ENCODE peak calls at places on chromosomes 11 and 22, in nine cellular contexts. One of them, this sample, is unnamed.

GRCh38 chr22:27880778-27881394 is 38.2 kb downstream of the PITPNB start:
- DNase-seq in prostate gland: peak
- DNase-seq in spleen: no peak
- DNase-seq in HepG2: peak
- DNase-seq in esophagus muscularis mucosa: no peak
- DNase-seq in GM12878: no peak
- DNase-seq in transverse colon: no peak
- DNase-seq in stomach: no peak
- DNase-seq in K562: no peak
- DNase-seq in this sample: no peak

GRCh38 chr11:68181719-68182451 is 31.2 kb downstream of the KMT5B start:
- DNase-seq in transverse colon: no peak
- DNase-seq in prostate gland: no peak
- DNase-seq in GM12878: no peak
- DNase-seq in esophagus muscularis mucosa: no peak
- DNase-seq in HepG2: no peak
- DNase-seq in K562: no peak
- DNase-seq in spleen: no peak
- DNase-seq in stomach: no peak
- DNase-seq in this sample: no peak

GRCh38 chr11:30987819-30988218 is 381.7 kb downstream of the DCDC1 start:
- DNase-seq in prostate gland: no peak
- DNase-seq in esophagus muscularis mucosa: no peak
- DNase-seq in K562: no peak
- DNase-seq in stomach: no peak
- DNase-seq in GM12878: no peak
- DNase-seq in transverse colon: no peak
- DNase-seq in spleen: no peak
- DNase-seq in HepG2: no peak
- DNase-seq in this sample: no peak

GRCh38 chr11:76885390-76886097 is 24.8 kb downstream of the ACER3 start:
- DNase-seq in stomach: no peak
- DNase-seq in HepG2: no peak
- DNase-seq in GM12878: no peak
- DNase-seq in esophagus muscularis mucosa: no peak
- DNase-seq in K562: no peak
- DNase-seq in spleen: no peak
- DNase-seq in prostate gland: no peak
- DNase-seq in transverse colon: no peak
- DNase-seq in this sample: no peak

GRCh38 chr11:119179983-119180382 is 5.3 kb upstream of the NHERF4 start:
- DNase-seq in spleen: no peak
- DNase-seq in esophagus muscularis mucosa: no peak
- DNase-seq in GM12878: no peak
- DNase-seq in stomach: no peak
- DNase-seq in transverse colon: no peak
- DNase-seq in HepG2: no peak
- DNase-seq in prostate gland: no peak
- DNase-seq in K562: no peak
- DNase-seq in this sample: no peak

GRCh38 chr11:65849771-65850216 is 8.2 kb downstream of the CFL1 start:
- DNase-seq in prostate gland: no peak
- DNase-seq in spleen: no peak
- DNase-seq in stomach: no peak
- DNase-seq in esophagus muscularis mucosa: no peak
- DNase-seq in transverse colon: no peak
- DNase-seq in HepG2: no peak
- DNase-seq in K562: peak
- DNase-seq in GM12878: no peak
- DNase-seq in this sample: no peak

GRCh38 chr11:69027704-69028372 is 14.8 kb upstream of the MRGPRF start:
- DNase-seq in esophagus muscularis mucosa: no peak
- DNase-seq in stomach: no peak
- DNase-seq in spleen: no peak
- DNase-seq in HepG2: peak
- DNase-seq in prostate gland: no peak
- DNase-seq in transverse colon: no peak
- DNase-seq in GM12878: no peak
- DNase-seq in K562: no peak
- DNase-seq in this sample: no peak

GRCh38 chr11:66466225-66467033 is at the start of gene PELI3:
- DNase-seq in GM12878: peak
- DNase-seq in spleen: peak
- DNase-seq in stomach: peak
- DNase-seq in HepG2: peak
- DNase-seq in prostate gland: peak
- DNase-seq in transverse colon: peak
- DNase-seq in esophagus muscularis mucosa: peak
- DNase-seq in K562: peak
- DNase-seq in this sample: peak

DNA sequence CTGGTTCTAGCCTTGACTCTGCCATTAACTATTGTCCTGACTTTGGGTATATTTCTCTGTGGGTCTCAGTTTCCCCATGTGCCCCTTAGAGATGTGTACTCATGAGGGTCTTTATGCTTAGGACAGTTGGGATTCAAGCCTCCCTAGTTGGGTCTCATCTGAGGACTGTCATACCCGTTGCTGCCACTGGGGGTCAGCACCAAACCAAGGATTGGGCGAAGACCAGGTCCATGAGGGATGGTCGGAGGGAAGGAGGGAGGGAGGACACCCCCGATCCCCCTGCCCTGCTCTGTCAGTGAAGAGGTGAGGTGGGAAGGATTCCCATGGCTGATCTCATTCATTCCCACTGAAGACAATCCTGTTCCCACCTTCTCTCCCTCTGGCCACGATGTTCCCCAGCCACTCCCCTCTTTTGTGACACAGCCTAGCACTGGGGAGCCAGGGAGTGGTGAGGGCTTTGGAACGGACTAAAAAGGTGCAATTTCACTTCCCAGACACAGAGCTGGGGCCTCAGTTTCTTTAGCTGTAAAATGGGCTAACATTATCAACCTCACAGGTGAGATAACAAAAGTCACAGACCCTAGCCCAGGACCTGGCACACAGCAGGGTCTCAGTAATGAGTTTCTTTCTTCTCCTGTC is 12.4 kb upstream of the KLHL35 start:
- DNase-seq in stomach: peak
- DNase-seq in prostate gland: peak
- DNase-seq in K562: peak
- DNase-seq in GM12878: peak
- DNase-seq in spleen: peak
- DNase-seq in transverse colon: peak
- DNase-seq in HepG2: peak
- DNase-seq in esophagus muscularis mucosa: peak
- DNase-seq in this sample: peak
- TF ChIP-seq POLR2A in stomach: no peak
- TF ChIP-seq POLR2A in prostate gland: no peak
- TF ChIP-seq POLR2A in K562: no peak
- TF ChIP-seq POLR2A in GM12878: no peak
- TF ChIP-seq POLR2A in spleen: no peak
- TF ChIP-seq POLR2A in transverse colon: no peak
- TF ChIP-seq POLR2A in HepG2: no peak
- TF ChIP-seq POLR2A in esophagus muscularis mucosa: no peak
- TF ChIP-seq POLR2A in this sample: no peak

DNA sequence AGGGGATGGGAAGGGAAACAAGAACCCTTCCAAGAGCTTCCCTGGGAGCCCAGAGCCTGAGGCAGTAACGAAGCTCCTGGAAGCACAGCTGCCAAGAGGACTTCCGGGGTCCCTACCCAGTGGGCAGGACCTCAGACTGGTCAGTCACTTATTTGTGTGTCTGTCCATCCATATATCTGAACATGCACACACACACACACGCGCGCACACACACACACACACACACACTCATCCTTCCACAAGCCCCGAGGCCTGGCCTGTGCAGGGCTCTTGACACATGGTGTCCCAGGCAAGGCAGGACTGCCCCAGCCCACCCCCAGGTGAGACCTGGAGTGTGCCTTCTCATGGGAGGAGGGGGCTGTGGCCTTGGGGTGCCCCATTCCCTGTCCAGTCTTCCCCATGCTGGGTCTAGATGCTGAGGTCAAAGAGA is 44.9 kb downstream of the IGLL5 start:
- DNase-seq in GM12878: no peak
- DNase-seq in spleen: peak
- DNase-seq in stomach: no peak
- DNase-seq in K562: peak
- DNase-seq in prostate gland: no peak
- DNase-seq in esophagus muscularis mucosa: no peak
- DNase-seq in HepG2: no peak
- DNase-seq in transverse colon: no peak
- DNase-seq in this sample: no peak
- H3K27ac ChIP-seq in GM12878: peak
- H3K27ac ChIP-seq in spleen: no peak
- H3K27ac ChIP-seq in stomach: no peak
- H3K27ac ChIP-seq in K562: no peak
- H3K27ac ChIP-seq in prostate gland: no peak
- H3K27ac ChIP-seq in esophagus muscularis mucosa: no peak
- H3K27ac ChIP-seq in HepG2: no peak
- H3K27ac ChIP-seq in transverse colon: peak
- H3K27ac ChIP-seq in this sample: no peak

GRCh38 chr22:42800731-42801536 is 56.1 kb downstream of the ARFGAP3 start:
- DNase-seq in GM12878: no peak
- DNase-seq in HepG2: peak
- DNase-seq in stomach: no peak
- DNase-seq in esophagus muscularis mucosa: no peak
- DNase-seq in K562: no peak
- DNase-seq in prostate gland: no peak
- DNase-seq in spleen: no peak
- DNase-seq in transverse colon: no peak
- DNase-seq in this sample: no peak

GRCh38 chr22:42801537-42802165 is 55.4 kb downstream of the ARFGAP3 start:
- DNase-seq in prostate gland: no peak
- DNase-seq in esophagus muscularis mucosa: no peak
- DNase-seq in HepG2: no peak
- DNase-seq in stomach: no peak
- DNase-seq in transverse colon: no peak
- DNase-seq in spleen: no peak
- DNase-seq in K562: no peak
- DNase-seq in GM12878: no peak
- DNase-seq in this sample: peak

GRCh38 chr22:42805016-42805997 is 51.8 kb downstream of the ARFGAP3 start:
- DNase-seq in transverse colon: no peak
- DNase-seq in stomach: peak
- DNase-seq in GM12878: no peak
- DNase-seq in prostate gland: peak
- DNase-seq in HepG2: peak
- DNase-seq in esophagus muscularis mucosa: no peak
- DNase-seq in K562: no peak
- DNase-seq in spleen: no peak
- DNase-seq in this sample: peak

GRCh38 chr22:42805998-42806481 is 51.0 kb downstream of the ARFGAP3 start:
- DNase-seq in spleen: no peak
- DNase-seq in prostate gland: no peak
- DNase-seq in GM12878: no peak
- DNase-seq in esophagus muscularis mucosa: no peak
- DNase-seq in transverse colon: no peak
- DNase-seq in stomach: peak
- DNase-seq in K562: no peak
- DNase-seq in HepG2: no peak
- DNase-seq in this sample: no peak

GRCh38 chr22:42803454-42803853 is 53.6 kb downstream of the ARFGAP3 start:
- DNase-seq in esophagus muscularis mucosa: no peak
- DNase-seq in K562: no peak
- DNase-seq in transverse colon: no peak
- DNase-seq in GM12878: no peak
- DNase-seq in prostate gland: no peak
- DNase-seq in spleen: no peak
- DNase-seq in stomach: peak
- DNase-seq in HepG2: no peak
- DNase-seq in this sample: peak
- TF ChIP-seq POLR2AphosphoS5 in esophagus muscularis mucosa: no peak
- TF ChIP-seq POLR2AphosphoS5 in K562: no peak
- TF ChIP-seq POLR2AphosphoS5 in transverse colon: no peak
- TF ChIP-seq POLR2AphosphoS5 in GM12878: no peak
- TF ChIP-seq POLR2AphosphoS5 in prostate gland: no peak
- TF ChIP-seq POLR2AphosphoS5 in spleen: peak
- TF ChIP-seq POLR2AphosphoS5 in stomach: peak
- TF ChIP-seq POLR2AphosphoS5 in HepG2: no peak
- TF ChIP-seq POLR2AphosphoS5 in this sample: no peak

GRCh38 chr11:62851807-62852522 is 12.6 kb upstream of the WDR74 start:
- DNase-seq in HepG2: peak
- DNase-seq in esophagus muscularis mucosa: no peak
- DNase-seq in transverse colon: no peak
- DNase-seq in stomach: no peak
- DNase-seq in prostate gland: no peak
- DNase-seq in spleen: no peak
- DNase-seq in K562: no peak
- DNase-seq in GM12878: no peak
- DNase-seq in this sample: no peak

GRCh38 chr11:62854013-62854824 is 14.8 kb upstream of the WDR74 start:
- DNase-seq in HepG2: no peak
- DNase-seq in transverse colon: no peak
- DNase-seq in esophagus muscularis mucosa: no peak
- DNase-seq in stomach: no peak
- DNase-seq in prostate gland: no peak
- DNase-seq in GM12878: no peak
- DNase-seq in K562: peak
- DNase-seq in spleen: peak
- DNase-seq in this sample: no peak

GRCh38 chr11:62853279-62853965 is 14.0 kb upstream of the WDR74 start:
- DNase-seq in prostate gland: no peak
- DNase-seq in K562: no peak
- DNase-seq in stomach: no peak
- DNase-seq in esophagus muscularis mucosa: no peak
- DNase-seq in GM12878: no peak
- DNase-seq in HepG2: no peak
- DNase-seq in spleen: no peak
- DNase-seq in transverse colon: no peak
- DNase-seq in this sample: no peak

GRCh38 chr11:62852523-62853188 is 13.3 kb upstream of the WDR74 start:
- DNase-seq in esophagus muscularis mucosa: no peak
- DNase-seq in K562: no peak
- DNase-seq in GM12878: no peak
- DNase-seq in stomach: no peak
- DNase-seq in spleen: no peak
- DNase-seq in prostate gland: no peak
- DNase-seq in HepG2: no peak
- DNase-seq in transverse colon: no peak
- DNase-seq in this sample: no peak

DNA sequence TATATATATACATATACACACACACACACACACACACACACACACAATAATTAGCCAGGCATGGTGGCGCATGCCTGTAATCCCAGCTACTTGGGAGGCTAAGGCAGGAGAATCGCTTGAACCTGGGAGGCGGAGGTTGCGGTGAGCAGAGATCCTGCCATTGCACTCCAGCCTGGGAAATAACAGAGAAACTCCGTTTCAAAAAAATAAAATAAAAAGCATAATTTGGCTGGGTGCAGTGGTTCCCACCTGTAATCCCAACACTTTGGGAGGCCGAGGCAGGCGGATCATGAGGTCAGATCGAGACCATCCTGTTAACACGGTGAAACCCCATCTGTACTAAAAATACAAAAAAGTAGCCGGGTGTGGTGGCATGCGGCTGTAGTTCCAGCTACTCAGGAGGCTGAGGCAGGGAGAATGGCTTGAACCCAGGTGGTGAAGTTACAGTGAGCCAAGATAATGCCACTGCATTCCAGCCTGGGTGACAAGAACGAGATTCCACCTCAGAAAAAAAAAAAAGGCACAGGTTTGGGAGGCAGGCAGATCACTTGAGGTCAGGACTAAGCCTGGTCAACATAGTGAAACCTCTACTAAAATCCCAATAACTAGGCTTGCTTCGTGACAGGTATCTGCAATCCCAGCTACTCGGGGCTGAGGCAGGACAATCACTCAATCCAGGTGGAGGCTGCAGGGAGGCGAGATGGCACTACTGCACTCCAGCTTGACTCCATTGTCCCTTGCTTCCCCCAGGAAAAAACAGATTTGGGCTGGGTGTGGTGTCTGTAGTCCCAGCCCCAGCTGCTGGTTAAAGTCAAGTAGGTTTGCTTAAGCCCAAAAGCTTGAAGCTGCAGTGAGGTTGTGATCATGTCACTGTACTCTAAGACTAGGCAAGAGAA is 11.8 kb upstream of the WDR74 start:
- DNase-seq in prostate gland: no peak
- DNase-seq in GM12878: no peak
- DNase-seq in esophagus muscularis mucosa: no peak
- DNase-seq in HepG2: peak
- DNase-seq in K562: no peak
- DNase-seq in stomach: no peak
- DNase-seq in spleen: peak
- DNase-seq in transverse colon: no peak
- DNase-seq in this sample: no peak
- TF ChIP-seq POLR2A in prostate gland: no peak
- TF ChIP-seq POLR2A in GM12878: peak
- TF ChIP-seq POLR2A in esophagus muscularis mucosa: no peak
- TF ChIP-seq POLR2A in HepG2: peak
- TF ChIP-seq POLR2A in K562: peak
- TF ChIP-seq POLR2A in stomach: no peak
- TF ChIP-seq POLR2A in spleen: no peak
- TF ChIP-seq POLR2A in transverse colon: no peak
- TF ChIP-seq POLR2A in this sample: no peak

This sample was measured in sigmoid colon.